ENCODE peak calls at places on chromosomes 5 and 9, in ten cellular contexts. A, H, R, L, Q, W, E, J, Y and P are unnamed samples.

GRCh38 chr9:76153902-76154629 is 240.2 kb downstream of the RFK start:
- DNase-seq in A (no peak), H (no peak), R (no peak), L (no peak), Q (no peak), W (no peak), E (no peak), J (no peak), Y (peak; percentile 54), P (no peak)

GRCh38 chr9:125591245-125591644 is 115.8 kb downstream of the MAPKAP1 start:
- DNase-seq in A (no peak), H (no peak), R (no peak), L (no peak), Q (no peak), W (no peak), E (no peak), J (no peak), Y (no peak), P (no peak)

GRCh38 chr5:139836469-139837208 is 41.0 kb downstream of the PSD2 start:
- DNase-seq in A (no peak), H (no peak), R (no peak), L (peak; percentile 27), Q (no peak), W (no peak), E (peak; percentile 9), J (no peak), Y (no peak), P (no peak)

GRCh38 chr9:3473402-3473801 is 52.4 kb downstream of the RFX3 start:
- DNase-seq in A (no peak), H (no peak), R (no peak), L (no peak), Q (no peak), W (no peak), E (no peak), J (no peak), Y (no peak), P (no peak)

GRCh38 chr9:20636883-20637440 is 14.7 kb upstream of the MLLT3 start:
- DNase-seq in A (no peak), H (peak; percentile 36), R (no peak), L (no peak), Q (peak; percentile 40), W (peak; percentile 37), E (no peak), J (no peak), Y (no peak), P (no peak)

GRCh38 chr9:126459126-126459525 is 132.5 kb downstream of the MVB12B start:
- DNase-seq in A (no peak), H (no peak), R (no peak), L (no peak), Q (no peak), W (no peak), E (no peak), J (no peak), Y (no peak), P (no peak)

GRCh38 chr5:123855630-123856029 is 343.7 kb downstream of the CSNK1G3 start:
- DNase-seq in A (no peak), H (peak; percentile 69), R (no peak), L (no peak), Q (no peak), W (peak; percentile 34), E (no peak), J (no peak), Y (no peak), P (no peak)

GRCh38 chr9:90851444-90851843 is 49.8 kb downstream of the SYK start:
- DNase-seq in A (no peak), H (no peak), R (no peak), L (no peak), Q (no peak), W (no peak), E (peak; percentile 38), J (no peak), Y (no peak), P (no peak)

GRCh38 chr9:117718085-117718484 is 13.9 kb downstream of the TLR4 start:
- DNase-seq in A (no peak), H (no peak), R (no peak), L (no peak), Q (no peak), W (peak; percentile 45), E (no peak), J (no peak), Y (no peak), P (no peak)

GRCh38 chr9:98383758-98384157 is 128.3 kb upstream of the TBC1D2 start:
- DNase-seq in A (no peak), H (no peak), R (no peak), L (no peak), Q (no peak), W (no peak), E (no peak), J (no peak), Y (no peak), P (no peak)

GRCh38 chr9:125747765-125748510 is 765 bp downstream of the PBX3 start:
- DNase-seq in A (no peak), H (no peak), R (peak; percentile 57), L (peak; percentile 62), Q (peak; percentile 49), W (peak; percentile 16), E (peak; percentile 52), J (no peak), Y (peak; percentile 49), P (peak; percentile 25)

DNA sequence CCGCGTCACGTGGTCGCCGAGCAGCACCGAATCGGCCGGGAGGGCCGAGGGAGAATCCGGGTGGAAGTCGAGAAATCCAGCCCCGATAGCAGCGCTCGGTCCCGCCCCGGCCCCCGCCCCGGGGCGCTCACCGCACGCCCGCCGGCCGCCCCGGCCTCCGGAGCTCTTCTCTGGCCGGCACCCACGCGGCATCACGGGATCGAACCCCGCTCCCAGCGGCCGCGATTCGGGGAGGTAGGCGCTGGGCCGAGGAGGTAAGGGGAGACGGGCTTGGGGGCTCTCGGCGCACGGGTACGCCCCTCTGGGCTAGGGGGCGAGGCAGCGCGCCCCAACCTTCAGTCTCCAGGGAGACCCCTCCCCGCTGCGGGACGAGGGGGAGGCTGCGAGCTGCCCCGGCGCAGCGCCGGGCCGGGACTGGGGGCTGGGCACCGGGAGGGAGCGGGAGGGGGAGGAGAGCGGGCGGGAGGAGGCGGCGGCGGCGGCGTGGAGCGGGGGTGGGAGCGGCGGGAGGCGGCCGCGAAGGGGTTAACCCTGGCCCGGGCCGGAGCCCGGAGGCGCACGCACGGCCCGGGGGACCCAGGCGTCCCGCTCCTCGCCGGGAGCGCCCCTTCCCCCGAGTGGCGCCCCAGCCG is 22.0 kb upstream of the NDST1 start:
- DNase-seq in A (no peak), H (peak; percentile 58), R (peak; percentile 76), L (peak; percentile 75), Q (peak; percentile 83), W (no peak), E (peak; percentile 83), J (no peak), Y (peak; percentile 75), P (peak; percentile 43)
- TF ChIP-seq CTCF in A (no peak), H (no peak), R (no peak), L (no peak), Q (no peak), W (no peak), E (no peak), J (no peak), Y (no peak), P (no peak)

GRCh38 chr9:131836021-131836420 is 96.1 kb upstream of the RAPGEF1 start:
- DNase-seq in A (no peak), H (no peak), R (no peak), L (no peak), Q (no peak), W (no peak), E (no peak), J (no peak), Y (no peak), P (no peak)

GRCh38 chr9:131837836-131838235 is 98.0 kb upstream of the RAPGEF1 start:
- DNase-seq in A (no peak), H (no peak), R (no peak), L (no peak), Q (no peak), W (no peak), E (no peak), J (no peak), Y (no peak), P (no peak)

GRCh38 chr9:131836607-131837315 is 96.9 kb upstream of the RAPGEF1 start:
- DNase-seq in A (no peak), H (no peak), R (no peak), L (no peak), Q (no peak), W (no peak), E (no peak), J (no peak), Y (no peak), P (no peak)

GRCh38 chr9:131838581-131839280 is 98.9 kb upstream of the RAPGEF1 start:
- DNase-seq in A (no peak), H (no peak), R (no peak), L (no peak), Q (no peak), W (no peak), E (peak; percentile 32), J (no peak), Y (no peak), P (no peak)

GRCh38 chr9:131837316-131837715 is 97.4 kb upstream of the RAPGEF1 start:
- DNase-seq in A (no peak), H (no peak), R (no peak), L (no peak), Q (peak; percentile 25), W (no peak), E (peak; percentile 40), J (peak; percentile 7), Y (no peak), P (no peak)
- TF ChIP-seq CTCF in A (no peak), H (no peak), R (no peak), L (no peak), Q (peak; percentile 27), W (peak; percentile 31), E (no peak), J (peak; percentile 71), Y (no peak), P (peak; percentile 39)

GRCh38 chr5:31500256-31500655 is 31.6 kb downstream of the DROSHA start:
- DNase-seq in A (no peak), H (no peak), R (no peak), L (no peak), Q (no peak), W (no peak), E (no peak), J (no peak), Y (no peak), P (no peak)

GRCh38 chr5:31504520-31504919 is 27.4 kb downstream of the DROSHA start:
- DNase-seq in A (no peak), H (no peak), R (no peak), L (no peak), Q (no peak), W (no peak), E (no peak), J (no peak), Y (no peak), P (no peak)

GRCh38 chr5:31496891-31497290 is 35.0 kb downstream of the DROSHA start:
- DNase-seq in A (no peak), H (no peak), R (no peak), L (no peak), Q (no peak), W (no peak), E (no peak), J (no peak), Y (no peak), P (no peak)

GRCh38 chr5:31502506-31502905 is 29.4 kb downstream of the DROSHA start:
- DNase-seq in A (no peak), H (no peak), R (no peak), L (no peak), Q (no peak), W (no peak), E (no peak), J (no peak), Y (no peak), P (no peak)
- TF ChIP-seq CTCF in A (no peak), H (no peak), R (no peak), L (no peak), Q (no peak), W (no peak), E (no peak), J (no peak), Y (no peak), P (no peak)

GRCh38 chr5:177497297-177498012 is at the start of gene PDLIM7:
- DNase-seq in A (peak; percentile 93), H (peak; percentile 97), R (peak; percentile 99), L (peak; percentile 97), Q (peak; percentile 98), W (peak; percentile 99), E (peak; percentile 97), J (peak; percentile 94), Y (peak; percentile 99), P (peak; percentile 97)
- TF ChIP-seq CTCF in A (peak; percentile 4), H (no peak), R (no peak), L (peak; percentile 19), Q (peak; percentile 9), W (no peak), E (no peak), J (peak; percentile 27), Y (no peak), P (peak; percentile 18)